ENCODE peak calls at places on chromosomes 13 and 19, in six cellular contexts. W is A673, B is heart left ventricle, K is mammary epithelial cell, R is bronchial epithelial cell, P is HFF-Myc. O is an unnamed sample.

GRCh38 chr19:7605490-7606222 is 10.0 kb downstream of the CAMSAP3 start:
- DNase-seq in W (peak; percentile 64), B (no peak), K (peak; percentile 16), R (peak; percentile 28), P (no peak), O (peak; percentile 26)

GRCh38 chr19:12828494-12828893 is 5.9 kb downstream of the RTBDN start:
- DNase-seq in W (peak; percentile 76), B (no peak), K (no peak), R (no peak), P (no peak), O (peak; percentile 33)

GRCh38 chr13:113427562-113428468 is 25.5 kb downstream of the ADPRHL1 start:
- DNase-seq in W (no peak), B (no peak), K (no peak), R (no peak), P (no peak), O (peak; percentile 31)

GRCh38 chr13:29383476-29383875 is 212.0 kb downstream of the SLC7A1 start:
- DNase-seq in W (no peak), B (no peak), K (no peak), R (no peak), P (no peak), O (no peak)

GRCh38 chr19:409515-410242 is 732 bp upstream of the C2CD4C start:
- DNase-seq in W (peak; percentile 37), B (no peak), K (no peak), R (no peak), P (no peak), O (no peak)

GRCh38 chr19:29188704-29189375 is 24.1 kb downstream of the UQCRFS1 start:
- DNase-seq in W (no peak), B (no peak), K (no peak), R (no peak), P (no peak), O (peak; percentile 49)

GRCh38 chr13:41565221-41565620 is 107.9 kb downstream of the RGCC start:
- DNase-seq in W (peak; percentile 25), B (no peak), K (no peak), R (no peak), P (no peak), O (peak; percentile 91)

GRCh38 chr13:20566424-20566916 is 487 bp upstream of the IFT88 start:
- DNase-seq in W (no peak), B (no peak), K (peak; percentile 84), R (peak; percentile 83), P (peak; percentile 39), O (peak; percentile 87)

GRCh38 chr13:77429320-77430142 is 102.6 kb upstream of the MYCBP2 start:
- DNase-seq in W (no peak), B (no peak), K (peak; percentile 3), R (no peak), P (no peak), O (peak; percentile 64)

GRCh38 chr19:18768997-18769891 is 21.9 kb downstream of the COMP start:
- DNase-seq in W (no peak), B (no peak), K (no peak), R (no peak), P (no peak), O (no peak)

GRCh38 chr19:13063461-13064091 is 39.1 kb downstream of the LYL1 start:
- DNase-seq in W (no peak), B (peak; percentile 74), K (no peak), R (no peak), P (no peak), O (no peak)

GRCh38 chr19:35609881-35610353 is 2.6 kb upstream of the HAUS5 start:
- DNase-seq in W (no peak), B (no peak), K (no peak), R (no peak), P (no peak), O (no peak)

GRCh38 chr13:110176431-110176830 is 130.5 kb downstream of the COL4A1 start:
- DNase-seq in W (no peak), B (no peak), K (no peak), R (no peak), P (no peak), O (no peak)

GRCh38 chr19:53865918-53866696 is 1.6 kb upstream of the MYADM start:
- DNase-seq in W (peak; percentile 57), B (peak; percentile 87), K (peak; percentile 38), R (no peak), P (no peak), O (peak; percentile 45)

GRCh38 chr13:66657165-66657895 is 572.8 kb downstream of the PCDH9 start:
- DNase-seq in W (peak; percentile 72), B (peak; percentile 77), K (peak; percentile 97), R (peak; percentile 100), P (peak; percentile 93), O (peak; percentile 99)

GRCh38 chr13:98133949-98134348 is 8.9 kb upstream of the FARP1 start:
- DNase-seq in W (no peak), B (no peak), K (no peak), R (no peak), P (no peak), O (no peak)

GRCh38 chr19:3179739-3180293 is 1.2 kb downstream of the S1PR4 start:
- DNase-seq in W (no peak), B (no peak), K (no peak), R (no peak), P (no peak), O (no peak)

GRCh38 chr13:67200605-67201004 is 29.5 kb downstream of the PCDH9 start:
- DNase-seq in W (no peak), B (no peak), K (no peak), R (no peak), P (no peak), O (no peak)

GRCh38 chr19:35397064-35397463 is 26.2 kb downstream of the GPR42 start:
- DNase-seq in W (no peak), B (no peak), K (no peak), R (no peak), P (no peak), O (no peak)

GRCh38 chr13:108154421-108154858 is 60.9 kb downstream of the LIG4 start:
- DNase-seq in W (no peak), B (no peak), K (no peak), R (peak; percentile 7), P (no peak), O (no peak)

GRCh38 chr13:93805736-93806135 is 579.1 kb downstream of the GPC6 start:
- DNase-seq in W (peak; percentile 28), B (no peak), K (no peak), R (no peak), P (no peak), O (no peak)

GRCh38 chr19:40803857-40804782 is 5.1 kb downstream of the EGLN2 start:
- DNase-seq in W (no peak), B (peak; percentile 70), K (no peak), R (no peak), P (no peak), O (no peak)

GRCh38 chr19:45071969-45072790 is 4.1 kb downstream of the ZNF296 start:
- DNase-seq in W (no peak), B (no peak), K (no peak), R (no peak), P (no peak), O (no peak)

GRCh38 chr19:4780860-4781259 is 10.7 kb upstream of the FEM1A start:
- DNase-seq in W (no peak), B (no peak), K (no peak), R (no peak), P (no peak), O (no peak)

DNA sequence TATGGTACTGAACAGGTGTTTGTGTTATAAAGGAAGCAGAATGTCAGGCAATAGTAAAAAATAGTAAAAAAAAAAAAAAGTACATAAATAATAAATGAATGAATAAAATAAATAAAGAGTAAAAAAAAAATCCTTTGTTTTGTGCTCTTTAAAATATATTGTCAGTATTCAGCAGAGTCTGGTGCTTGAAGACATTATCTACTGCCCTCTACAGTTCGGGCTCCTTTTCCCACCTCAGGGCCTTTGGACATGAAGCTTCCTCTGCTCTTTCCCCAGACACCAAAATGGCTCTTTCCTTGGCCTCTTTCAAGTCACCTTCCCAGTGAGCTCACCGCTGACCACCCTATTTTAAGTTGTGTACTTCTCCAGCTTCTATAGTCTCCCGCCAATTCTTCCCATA is 137.5 kb downstream of the TNFRSF19 start:
- DNase-seq in W (no peak), B (no peak), K (no peak), R (peak; percentile 46), P (no peak), O (peak; percentile 64)
- TF ChIP-seq CTCF in W (peak; percentile 24), B (peak; percentile 16), K (peak; percentile 20), R (peak; percentile 35), P (peak; percentile 35), O (peak; percentile 57)

DNA sequence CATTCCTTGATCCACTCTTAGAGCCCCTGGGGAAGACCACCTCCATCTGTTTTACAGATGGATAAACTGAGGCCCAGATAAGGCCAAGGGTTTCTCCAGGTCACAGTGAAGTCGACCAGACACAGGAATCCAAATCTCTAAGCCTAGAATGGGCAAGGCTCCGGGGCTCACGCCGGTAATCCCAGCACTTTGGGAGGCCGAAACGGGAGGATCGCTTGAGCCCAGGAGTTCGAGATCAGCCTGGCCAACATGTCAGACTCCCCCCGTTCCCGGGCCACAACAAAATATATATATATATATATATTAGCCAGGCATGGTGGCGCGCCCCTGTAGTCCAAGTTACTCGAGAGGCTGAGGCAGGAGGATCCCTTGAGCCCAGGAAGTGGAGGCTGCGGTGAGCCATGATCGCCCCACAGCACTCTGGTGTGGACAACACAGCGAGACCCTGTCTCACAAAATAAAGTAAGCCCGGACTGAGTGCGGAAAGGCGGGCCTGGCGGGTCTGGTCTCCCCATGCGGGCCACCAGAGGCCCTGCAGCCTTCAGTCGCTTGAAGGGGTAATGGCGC is 615 bp upstream of the RPL13A start:
- DNase-seq in W (no peak), B (no peak), K (no peak), R (no peak), P (no peak), O (no peak)
- H3K4me3 ChIP-seq in W (no peak overlapping the region), B (peak overlapping the region; percentile 46), K (no peak overlapping the region), R (peak overlapping the region; percentile 11), P (no peak overlapping the region), O (no peak overlapping the region)

DNA sequence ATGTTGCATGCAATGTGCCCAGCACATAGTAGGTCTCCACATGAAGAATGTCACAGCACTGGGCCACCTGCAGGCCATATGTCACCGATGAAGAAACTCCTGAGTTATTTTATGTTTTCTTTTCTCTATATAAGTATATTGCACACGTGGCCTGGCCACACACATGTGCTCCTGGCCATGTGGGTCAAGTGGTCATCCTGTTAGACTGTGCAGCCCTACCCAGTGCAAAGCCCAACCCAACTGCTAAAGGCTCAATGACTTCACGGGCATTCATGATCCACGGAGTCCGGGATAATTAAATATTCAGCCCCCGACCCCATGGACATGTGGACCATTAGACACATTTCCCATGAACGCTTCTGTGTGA is 163.2 kb downstream of the TEX29 start:
- DNase-seq in W (no peak), B (no peak), K (no peak), R (no peak), P (no peak), O (no peak)
- TF ChIP-seq CTCF in W (no peak), B (no peak), K (no peak), R (no peak), P (no peak), O (no peak)

DNA sequence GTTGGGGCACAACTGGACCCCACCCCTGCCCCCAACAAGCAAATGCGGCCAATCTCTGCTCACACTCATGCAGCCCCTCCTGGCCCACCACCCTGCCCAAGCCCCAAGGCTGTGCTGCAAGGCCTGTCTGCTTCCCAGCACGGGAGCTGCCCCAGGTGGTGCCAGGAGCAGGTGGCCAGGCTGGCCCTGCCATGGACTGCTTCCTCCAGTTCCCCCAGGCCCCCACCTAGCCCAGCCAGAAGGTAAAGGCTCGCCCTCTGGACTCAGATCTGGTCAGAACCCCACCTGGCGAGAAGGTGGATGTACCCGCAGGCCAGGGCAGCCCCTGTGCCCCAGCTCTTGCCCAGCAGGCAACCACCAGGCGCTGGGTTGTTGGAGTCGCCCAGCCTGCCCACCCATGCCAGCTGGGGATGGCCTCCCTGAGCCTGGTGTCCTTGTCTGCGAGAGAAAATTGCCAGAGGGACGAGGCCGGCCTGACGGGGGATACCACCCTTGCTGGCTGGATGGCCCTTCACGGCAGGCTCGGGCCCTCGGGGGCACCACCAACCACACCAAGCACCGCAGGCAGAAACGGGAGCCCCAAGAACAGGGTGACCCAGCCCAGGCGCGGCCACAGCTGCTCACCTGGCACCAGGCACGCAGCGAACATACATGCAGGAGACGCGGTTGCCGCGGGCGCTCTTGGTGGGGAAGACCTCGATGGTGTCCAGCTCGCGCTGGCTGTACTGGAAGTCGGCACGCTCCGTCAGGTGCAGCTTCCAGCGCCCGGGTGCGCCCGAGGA is 4.5 kb downstream of the ABHD17A start:
- DNase-seq in W (no peak), B (no peak), K (no peak), R (no peak), P (no peak), O (no peak)
- H3K4me3 ChIP-seq in W (no peak overlapping the region), B (peak overlapping the region; percentile 51), K (no peak overlapping the region), R (no peak overlapping the region), P (no peak overlapping the region), O (no peak overlapping the region)